ENCODE peak calls at places on chromosome 12, in six cellular contexts. One of them, this sample, is unnamed.

GRCh38 chr12:107374136-107374535 is 280.8 kb upstream of the CRY1 start:
- ATAC-seq in left lung: no peak
- ATAC-seq in CD8-positive, alpha-beta T cell: no peak
- ATAC-seq in HCT116: no peak
- ATAC-seq in heart right ventricle: no peak
- ATAC-seq in upper lobe of right lung: peak; percentile 23
- ATAC-seq in this sample: no peak

GRCh38 chr12:57011438-57012424 is 4.6 kb downstream of the TAC3 start:
- ATAC-seq in heart right ventricle: no peak
- ATAC-seq in HCT116: no peak
- ATAC-seq in left lung: no peak
- ATAC-seq in upper lobe of right lung: no peak
- ATAC-seq in CD8-positive, alpha-beta T cell: peak; percentile 27
- ATAC-seq in this sample: no peak

GRCh38 chr12:67716817-67717216 is 68.3 kb downstream of the DYRK2 start:
- ATAC-seq in CD8-positive, alpha-beta T cell: no peak
- ATAC-seq in heart right ventricle: peak; percentile 24
- ATAC-seq in upper lobe of right lung: peak; percentile 81
- ATAC-seq in HCT116: no peak
- ATAC-seq in left lung: peak; percentile 77
- ATAC-seq in this sample: peak; percentile 93

GRCh38 chr12:23337213-23337612 is 612.3 kb downstream of the SOX5 start:
- ATAC-seq in HCT116: no peak
- ATAC-seq in left lung: no peak
- ATAC-seq in heart right ventricle: no peak
- ATAC-seq in CD8-positive, alpha-beta T cell: no peak
- ATAC-seq in upper lobe of right lung: no peak
- ATAC-seq in this sample: no peak

GRCh38 chr12:89238593-89238992 is 113.7 kb downstream of the DUSP6 start:
- ATAC-seq in left lung: peak; percentile 40
- ATAC-seq in HCT116: no peak
- ATAC-seq in CD8-positive, alpha-beta T cell: no peak
- ATAC-seq in heart right ventricle: peak; percentile 91
- ATAC-seq in upper lobe of right lung: peak; percentile 63
- ATAC-seq in this sample: peak; percentile 74

GRCh38 chr12:13713746-13714400 is 267.5 kb downstream of the GRIN2B start:
- ATAC-seq in CD8-positive, alpha-beta T cell: no peak
- ATAC-seq in HCT116: no peak
- ATAC-seq in upper lobe of right lung: no peak
- ATAC-seq in heart right ventricle: no peak
- ATAC-seq in left lung: no peak
- ATAC-seq in this sample: no peak

GRCh38 chr12:129531004-129531403 is 372.8 kb downstream of the TMEM132D start:
- ATAC-seq in CD8-positive, alpha-beta T cell: no peak
- ATAC-seq in left lung: peak; percentile 39
- ATAC-seq in heart right ventricle: no peak
- ATAC-seq in upper lobe of right lung: peak; percentile 60
- ATAC-seq in HCT116: no peak
- ATAC-seq in this sample: no peak

GRCh38 chr12:82174936-82175335 is 183.3 kb downstream of the CCDC59 start:
- ATAC-seq in CD8-positive, alpha-beta T cell: no peak
- ATAC-seq in upper lobe of right lung: no peak
- ATAC-seq in left lung: no peak
- ATAC-seq in HCT116: no peak
- ATAC-seq in heart right ventricle: no peak
- ATAC-seq in this sample: no peak

GRCh38 chr12:14214495-14214894 is 151.0 kb upstream of the ATF7IP start:
- ATAC-seq in left lung: no peak
- ATAC-seq in CD8-positive, alpha-beta T cell: no peak
- ATAC-seq in heart right ventricle: peak; percentile 58
- ATAC-seq in upper lobe of right lung: no peak
- ATAC-seq in HCT116: no peak
- ATAC-seq in this sample: no peak

GRCh38 chr12:91367234-91367849 is 184.7 kb upstream of the DCN start:
- ATAC-seq in upper lobe of right lung: no peak
- ATAC-seq in HCT116: peak; percentile 73
- ATAC-seq in heart right ventricle: no peak
- ATAC-seq in left lung: peak; percentile 37
- ATAC-seq in CD8-positive, alpha-beta T cell: no peak
- ATAC-seq in this sample: no peak

GRCh38 chr12:56152756-56153137 is 360 bp downstream of the MYL6B start:
- ATAC-seq in HCT116: no peak
- ATAC-seq in heart right ventricle: no peak
- ATAC-seq in upper lobe of right lung: no peak
- ATAC-seq in CD8-positive, alpha-beta T cell: no peak
- ATAC-seq in left lung: no peak
- ATAC-seq in this sample: no peak

GRCh38 chr12:56040963-56041578 is 647 bp upstream of the RPS26 start:
- ATAC-seq in heart right ventricle: no peak
- ATAC-seq in CD8-positive, alpha-beta T cell: no peak
- ATAC-seq in left lung: peak; percentile 1
- ATAC-seq in upper lobe of right lung: no peak
- ATAC-seq in HCT116: peak; percentile 59
- ATAC-seq in this sample: no peak

GRCh38 chr12:71503579-71504470 is 64.2 kb downstream of the LGR5 start:
- ATAC-seq in HCT116: no peak
- ATAC-seq in left lung: no peak
- ATAC-seq in upper lobe of right lung: no peak
- ATAC-seq in CD8-positive, alpha-beta T cell: no peak
- ATAC-seq in heart right ventricle: no peak
- ATAC-seq in this sample: no peak

GRCh38 chr12:11884661-11885060 is 186.1 kb upstream of the BCL2L14 start:
- ATAC-seq in left lung: peak; percentile 77
- ATAC-seq in upper lobe of right lung: peak; percentile 82
- ATAC-seq in HCT116: no peak
- ATAC-seq in heart right ventricle: peak; percentile 73
- ATAC-seq in CD8-positive, alpha-beta T cell: no peak
- ATAC-seq in this sample: peak; percentile 46

GRCh38 chr12:5487971-5488955 is 56.4 kb downstream of the NTF3 start:
- ATAC-seq in heart right ventricle: peak; percentile 67
- ATAC-seq in HCT116: no peak
- ATAC-seq in left lung: no peak
- ATAC-seq in CD8-positive, alpha-beta T cell: no peak
- ATAC-seq in upper lobe of right lung: no peak
- ATAC-seq in this sample: no peak

GRCh38 chr12:93668919-93669418 is 8.2 kb upstream of the CRADD start:
- ATAC-seq in upper lobe of right lung: no peak
- ATAC-seq in CD8-positive, alpha-beta T cell: no peak
- ATAC-seq in left lung: no peak
- ATAC-seq in HCT116: no peak
- ATAC-seq in heart right ventricle: no peak
- ATAC-seq in this sample: no peak

GRCh38 chr12:56574210-56574609 is 52.6 kb downstream of the RBMS2 start:
- ATAC-seq in left lung: no peak
- ATAC-seq in HCT116: no peak
- ATAC-seq in upper lobe of right lung: no peak
- ATAC-seq in CD8-positive, alpha-beta T cell: no peak
- ATAC-seq in heart right ventricle: no peak
- ATAC-seq in this sample: no peak

GRCh38 chr12:31867292-31867691 is 91.9 kb upstream of the RESF1 start:
- ATAC-seq in CD8-positive, alpha-beta T cell: no peak
- ATAC-seq in heart right ventricle: no peak
- ATAC-seq in upper lobe of right lung: no peak
- ATAC-seq in HCT116: no peak
- ATAC-seq in left lung: no peak
- ATAC-seq in this sample: no peak

GRCh38 chr12:19044877-19045276 is 84.7 kb upstream of the PLEKHA5 start:
- ATAC-seq in left lung: no peak
- ATAC-seq in heart right ventricle: no peak
- ATAC-seq in CD8-positive, alpha-beta T cell: no peak
- ATAC-seq in upper lobe of right lung: no peak
- ATAC-seq in HCT116: no peak
- ATAC-seq in this sample: no peak

GRCh38 chr12:11228268-11228879 is 41.1 kb downstream of the PRB3 start:
- ATAC-seq in heart right ventricle: no peak
- ATAC-seq in upper lobe of right lung: peak; percentile 86
- ATAC-seq in left lung: peak; percentile 96
- ATAC-seq in HCT116: peak; percentile 100
- ATAC-seq in CD8-positive, alpha-beta T cell: no peak
- ATAC-seq in this sample: no peak

GRCh38 chr12:51941669-51942455 is 9.6 kb upstream of the ACVR1B start:
- ATAC-seq in HCT116: no peak
- ATAC-seq in upper lobe of right lung: peak; percentile 17
- ATAC-seq in CD8-positive, alpha-beta T cell: no peak
- ATAC-seq in left lung: peak; percentile 11
- ATAC-seq in heart right ventricle: peak; percentile 28
- ATAC-seq in this sample: no peak

GRCh38 chr12:70240677-70241076 is 2.6 kb upstream of the CNOT2 start:
- ATAC-seq in heart right ventricle: no peak
- ATAC-seq in upper lobe of right lung: no peak
- ATAC-seq in left lung: no peak
- ATAC-seq in CD8-positive, alpha-beta T cell: no peak
- ATAC-seq in HCT116: no peak
- ATAC-seq in this sample: no peak

GRCh38 chr12:57881035-57881973 is 34.8 kb upstream of the CTDSP2 start:
- ATAC-seq in CD8-positive, alpha-beta T cell: no peak
- ATAC-seq in left lung: peak; percentile 77
- ATAC-seq in heart right ventricle: peak; percentile 91
- ATAC-seq in upper lobe of right lung: peak; percentile 36
- ATAC-seq in HCT116: peak; percentile 85
- ATAC-seq in this sample: no peak

GRCh38 chr12:120257041-120257821 is 8.3 kb downstream of the PXN start:
- ATAC-seq in CD8-positive, alpha-beta T cell: no peak
- ATAC-seq in HCT116: no peak
- ATAC-seq in left lung: peak; percentile 80
- ATAC-seq in heart right ventricle: peak; percentile 80
- ATAC-seq in upper lobe of right lung: peak; percentile 76
- ATAC-seq in this sample: peak; percentile 87

GRCh38 chr12:54991161-54991991 is 6.8 kb upstream of the TESPA1 start:
- ATAC-seq in heart right ventricle: no peak
- ATAC-seq in HCT116: no peak
- ATAC-seq in left lung: no peak
- ATAC-seq in upper lobe of right lung: peak; percentile 16
- ATAC-seq in CD8-positive, alpha-beta T cell: peak; percentile 61
- ATAC-seq in this sample: no peak

GRCh38 chr12:46517579-46517962 is 145.0 kb upstream of the SLC38A2 start:
- ATAC-seq in left lung: no peak
- ATAC-seq in heart right ventricle: no peak
- ATAC-seq in upper lobe of right lung: no peak
- ATAC-seq in HCT116: no peak
- ATAC-seq in CD8-positive, alpha-beta T cell: no peak
- ATAC-seq in this sample: no peak

GRCh38 chr12:89731614-89732013 is 23.0 kb upstream of the ATP2B1 start:
- ATAC-seq in HCT116: no peak
- ATAC-seq in left lung: peak; percentile 70
- ATAC-seq in upper lobe of right lung: no peak
- ATAC-seq in CD8-positive, alpha-beta T cell: no peak
- ATAC-seq in heart right ventricle: peak; percentile 58
- ATAC-seq in this sample: peak; percentile 82

GRCh38 chr12:6065872-6066217 is 58.6 kb downstream of the VWF start:
- ATAC-seq in left lung: no peak
- ATAC-seq in upper lobe of right lung: peak; percentile 54
- ATAC-seq in CD8-positive, alpha-beta T cell: no peak
- ATAC-seq in heart right ventricle: no peak
- ATAC-seq in HCT116: no peak
- ATAC-seq in this sample: no peak

GRCh38 chr12:20560935-20561334 is 134.2 kb upstream of the SLCO1C1 start:
- ATAC-seq in heart right ventricle: peak; percentile 59
- ATAC-seq in left lung: no peak
- ATAC-seq in HCT116: no peak
- ATAC-seq in CD8-positive, alpha-beta T cell: no peak
- ATAC-seq in upper lobe of right lung: no peak
- ATAC-seq in this sample: no peak

GRCh38 chr12:24950231-24950834 is 1.4 kb upstream of the BCAT1 start:
- ATAC-seq in left lung: no peak
- ATAC-seq in upper lobe of right lung: no peak
- ATAC-seq in heart right ventricle: no peak
- ATAC-seq in CD8-positive, alpha-beta T cell: no peak
- ATAC-seq in HCT116: no peak
- ATAC-seq in this sample: no peak
- TF ChIP-seq CTCF in left lung: no peak
- TF ChIP-seq CTCF in upper lobe of right lung: no peak
- TF ChIP-seq CTCF in heart right ventricle: no peak
- TF ChIP-seq CTCF in CD8-positive, alpha-beta T cell: no peak
- TF ChIP-seq CTCF in HCT116: no peak
- TF ChIP-seq CTCF in this sample: no peak

GRCh38 chr12:47710283-47710682 is 4.5 kb upstream of the RPAP3 start:
- ATAC-seq in HCT116: no peak
- ATAC-seq in upper lobe of right lung: no peak
- ATAC-seq in left lung: no peak
- ATAC-seq in CD8-positive, alpha-beta T cell: no peak
- ATAC-seq in heart right ventricle: no peak
- ATAC-seq in this sample: no peak

GRCh38 chr12:47709277-47710048 is 3.6 kb upstream of the RPAP3 start:
- ATAC-seq in HCT116: no peak
- ATAC-seq in left lung: no peak
- ATAC-seq in CD8-positive, alpha-beta T cell: no peak
- ATAC-seq in heart right ventricle: no peak
- ATAC-seq in upper lobe of right lung: no peak
- ATAC-seq in this sample: no peak

GRCh38 chr12:47711448-47711847 is 5.6 kb upstream of the RPAP3 start:
- ATAC-seq in heart right ventricle: no peak
- ATAC-seq in left lung: no peak
- ATAC-seq in upper lobe of right lung: no peak
- ATAC-seq in HCT116: no peak
- ATAC-seq in CD8-positive, alpha-beta T cell: no peak
- ATAC-seq in this sample: no peak

GRCh38 chr12:47714823-47715386 is 9.1 kb upstream of the RPAP3 start:
- ATAC-seq in CD8-positive, alpha-beta T cell: no peak
- ATAC-seq in HCT116: peak; percentile 30
- ATAC-seq in heart right ventricle: no peak
- ATAC-seq in upper lobe of right lung: no peak
- ATAC-seq in left lung: no peak
- ATAC-seq in this sample: no peak

GRCh38 chr12:47712171-47712570 is 6.3 kb upstream of the RPAP3 start:
- ATAC-seq in upper lobe of right lung: no peak
- ATAC-seq in heart right ventricle: no peak
- ATAC-seq in CD8-positive, alpha-beta T cell: no peak
- ATAC-seq in left lung: no peak
- ATAC-seq in HCT116: no peak
- ATAC-seq in this sample: no peak
- H3K4me1 ChIP-seq in upper lobe of right lung: peaks cover 40% of the 10 kb centered on the region
- H3K4me1 ChIP-seq in heart right ventricle: peaks cover 31% of the 10 kb centered on the region
- H3K4me1 ChIP-seq in CD8-positive, alpha-beta T cell: peaks cover 30% of the 10 kb centered on the region
- H3K4me1 ChIP-seq in left lung: peaks cover 11% of the 10 kb centered on the region
- H3K4me1 ChIP-seq in HCT116: no peaks in the 10 kb centered on the region
- H3K4me1 ChIP-seq in this sample: peaks cover 35% of the 10 kb centered on the region

GRCh38 chr12:96132819-96133218 is 61.4 kb upstream of the ELK3 start:
- ATAC-seq in HCT116: peak; percentile 64
- ATAC-seq in upper lobe of right lung: peak; percentile 56
- ATAC-seq in CD8-positive, alpha-beta T cell: no peak
- ATAC-seq in left lung: peak; percentile 45
- ATAC-seq in heart right ventricle: no peak
- ATAC-seq in this sample: no peak
- TF ChIP-seq CTCF in HCT116: peak; percentile 41
- TF ChIP-seq CTCF in upper lobe of right lung: peak; percentile 37
- TF ChIP-seq CTCF in CD8-positive, alpha-beta T cell: no peak
- TF ChIP-seq CTCF in left lung: no peak
- TF ChIP-seq CTCF in heart right ventricle: peak; percentile 56
- TF ChIP-seq CTCF in this sample: no peak

DNA sequence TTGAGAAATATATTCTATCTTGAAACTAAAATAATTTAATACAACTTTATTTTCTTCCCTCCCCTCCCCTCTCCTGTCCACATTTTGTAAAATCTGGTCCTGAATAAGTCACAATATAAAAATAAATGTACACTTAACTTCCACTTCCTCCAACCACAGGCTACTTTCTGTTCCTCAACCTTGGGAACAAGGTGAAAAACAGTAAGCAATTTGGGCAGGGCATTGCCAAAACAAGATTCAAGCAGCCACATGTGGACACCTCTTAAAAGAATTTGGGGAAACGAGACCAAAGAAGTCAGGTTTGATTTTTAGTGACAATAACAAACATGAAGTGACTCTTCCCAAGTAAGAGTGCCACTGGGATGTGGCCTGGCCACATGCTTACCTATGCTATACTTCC is 115.7 kb downstream of the PTPRQ start:
- ATAC-seq in heart right ventricle: no peak
- ATAC-seq in upper lobe of right lung: no peak
- ATAC-seq in left lung: no peak
- ATAC-seq in HCT116: no peak
- ATAC-seq in CD8-positive, alpha-beta T cell: no peak
- ATAC-seq in this sample: no peak
- H3K4me1 ChIP-seq in heart right ventricle: no peaks in the 10 kb centered on the region
- H3K4me1 ChIP-seq in upper lobe of right lung: no peaks in the 10 kb centered on the region
- H3K4me1 ChIP-seq in left lung: no peaks in the 10 kb centered on the region
- H3K4me1 ChIP-seq in HCT116: no peaks in the 10 kb centered on the region
- H3K4me1 ChIP-seq in CD8-positive, alpha-beta T cell: no peaks in the 10 kb centered on the region
- H3K4me1 ChIP-seq in this sample: no peaks in the 10 kb centered on the region